ENCODE peak calls at places on chromosomes 11 and 22, in seven cellular contexts. J is AG20443; E is hippocampal formation; S is CD8-positive, alpha-beta T cell; H is Calu3; L is HEK293T; X is HFFc6. Z is an unnamed sample.

GRCh38 chr11:17544181-17544622 is at the start of gene USH1C:
- DNase-seq in J (peak; percentile 61), E (no peak), S (no peak), H (peak; percentile 87), L (peak; percentile 91), X (no peak), Z (no peak)

GRCh38 chr11:47148903-47149535 is 27.7 kb downstream of the ARFGAP2 start:
- DNase-seq in J (peak; percentile 66), E (no peak), S (no peak), H (no peak), L (no peak), X (no peak), Z (no peak)

GRCh38 chr11:40401132-40401853 is 1058.2 kb downstream of the LRRC4C start:
- DNase-seq in J (no peak), E (no peak), S (no peak), H (no peak), L (no peak), X (no peak), Z (no peak)

GRCh38 chr11:132627981-132628380 is 904.3 kb downstream of the OPCML start:
- DNase-seq in J (no peak), E (no peak), S (no peak), H (no peak), L (no peak), X (no peak), Z (no peak)

GRCh38 chr22:50656122-50657070 is 16.2 kb upstream of the SHANK3 start:
- DNase-seq in J (peak; percentile 79), E (no peak), S (no peak), H (no peak), L (no peak), X (peak; percentile 44), Z (no peak)

GRCh38 chr11:48170176-48170839 is 46.3 kb upstream of the OR4B1 start:
- DNase-seq in J (peak; percentile 40), E (no peak), S (no peak), H (no peak), L (no peak), X (peak; percentile 10), Z (no peak)

GRCh38 chr11:134542401-134543143 is 130.5 kb upstream of the B3GAT1 start:
- DNase-seq in J (no peak), E (no peak), S (no peak), H (peak; percentile 39), L (no peak), X (no peak), Z (no peak)

GRCh38 chr22:45984316-45984916 is 7.5 kb upstream of the WNT7B start:
- DNase-seq in J (no peak), E (no peak), S (no peak), H (no peak), L (no peak), X (no peak), Z (no peak)

GRCh38 chr11:106389096-106389495 is 311.6 kb downstream of the AASDHPPT start:
- DNase-seq in J (peak; percentile 22), E (no peak), S (no peak), H (peak; percentile 2), L (no peak), X (peak; percentile 47), Z (no peak)

GRCh38 chr11:43943357-43943930 is 1.0 kb downstream of the C11orf96 start:
- DNase-seq in J (no peak), E (no peak), S (no peak), H (no peak), L (peak; percentile 28), X (no peak), Z (no peak)

GRCh38 chr11:84634309-84634708 is 992.8 kb downstream of the DLG2 start:
- DNase-seq in J (no peak), E (no peak), S (no peak), H (no peak), L (no peak), X (no peak), Z (no peak)

GRCh38 chr22:36077261-36077660 is 48.6 kb upstream of the RBFOX2 start:
- DNase-seq in J (peak; percentile 70), E (peak; percentile 18), S (no peak), H (no peak), L (no peak), X (peak; percentile 53), Z (no peak)